ENCODE peak calls at places on chromosome 21, in five cellular contexts. P, U, T, B and Q are unnamed samples.

GRCh38 chr21:34243562-34243961 is 120.2 kb upstream of the KCNE2 start:
- DNase-seq in T (no peak), P (peak; percentile 40), B (peak; percentile 60), U (peak; percentile 5), Q (peak; percentile 22)

GRCh38 chr21:38984568-38984967 is 178.8 kb downstream of the ETS2 start:
- DNase-seq in U (no peak), P (no peak), B (no peak), T (no peak), Q (no peak)

GRCh38 chr21:39630827-39631226 is 18.1 kb downstream of the B3GALT5 start:
- DNase-seq in B (no peak), U (no peak), P (no peak), T (no peak), Q (no peak)

GRCh38 chr21:38293113-38293512 is 36.3 kb downstream of the KCNJ15 start:
- DNase-seq in U (no peak), P (no peak), B (no peak), T (no peak), Q (no peak)

GRCh38 chr21:39531777-39532333 is 80.1 kb downstream of the SH3BGR start:
- DNase-seq in P (no peak), T (no peak), U (no peak), B (no peak), Q (no peak)

GRCh38 chr21:34913786-34914185 is 135.3 kb downstream of the RUNX1 start:
- DNase-seq in B (no peak), P (no peak), T (no peak), U (no peak), Q (no peak)

GRCh38 chr21:14979264-14979663 is 85.5 kb downstream of the NRIP1 start:
- DNase-seq in P (no peak), B (no peak), T (no peak), U (peak; percentile 28), Q (no peak)

GRCh38 chr21:27572681-27573080 is 605.8 kb upstream of the ADAMTS5 start:
- DNase-seq in T (no peak), P (no peak), U (no peak), B (no peak), Q (no peak)

GRCh38 chr21:36204980-36205379 is 48.4 kb downstream of the DOP1B start:
- DNase-seq in T (no peak), P (no peak), B (no peak), U (no peak), Q (no peak)

DNA sequence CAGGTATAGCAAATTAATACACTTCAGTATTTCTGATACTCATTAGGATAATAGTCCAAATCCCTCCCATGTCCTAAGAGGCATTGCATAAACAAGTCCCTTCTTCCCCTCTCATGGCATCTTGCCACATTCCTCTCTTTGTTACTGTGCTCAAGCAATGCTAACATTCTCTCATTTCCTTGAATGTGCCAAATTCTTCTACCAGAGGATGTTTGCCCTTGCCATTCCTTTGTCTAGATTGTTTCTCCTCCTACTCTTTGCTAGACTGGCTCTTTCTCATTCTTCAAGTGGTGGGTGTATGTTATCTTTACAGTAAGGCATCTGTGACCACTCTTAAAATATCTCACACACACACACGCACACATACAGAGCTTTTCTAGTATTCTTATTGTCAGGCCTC is 621.0 kb upstream of the CXADR start:
- DNase-seq in U (no peak), P (no peak), B (no peak), T (no peak), Q (peak; percentile 27)
- TF ChIP-seq SUZ12 in U (no peak), P (no peak), B (no peak), T (no peak), Q (no peak)

DNA sequence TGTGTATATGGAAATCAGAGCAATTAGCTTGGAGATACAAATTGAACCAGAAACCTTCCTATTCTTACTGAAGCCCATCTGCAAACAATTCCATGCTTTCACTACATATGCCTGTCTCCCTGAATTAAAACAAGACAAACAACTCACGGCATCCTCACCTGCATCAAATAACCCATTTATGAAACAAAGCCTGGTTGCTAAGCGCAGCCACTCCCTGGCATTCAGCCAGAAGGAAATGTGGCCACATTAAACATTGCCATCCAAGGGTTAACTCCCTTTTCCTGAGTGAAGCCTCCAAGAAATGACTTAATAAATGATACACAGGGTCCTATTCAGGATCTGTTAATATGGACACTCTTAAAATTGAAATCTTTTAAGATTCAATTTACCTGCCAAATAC is 55.2 kb downstream of the APP start:
- DNase-seq in P (no peak), B (no peak), U (no peak), T (no peak), Q (no peak)
- TF ChIP-seq SUZ12 in P (no peak), B (no peak), U (no peak), T (no peak), Q (no peak)

DNA sequence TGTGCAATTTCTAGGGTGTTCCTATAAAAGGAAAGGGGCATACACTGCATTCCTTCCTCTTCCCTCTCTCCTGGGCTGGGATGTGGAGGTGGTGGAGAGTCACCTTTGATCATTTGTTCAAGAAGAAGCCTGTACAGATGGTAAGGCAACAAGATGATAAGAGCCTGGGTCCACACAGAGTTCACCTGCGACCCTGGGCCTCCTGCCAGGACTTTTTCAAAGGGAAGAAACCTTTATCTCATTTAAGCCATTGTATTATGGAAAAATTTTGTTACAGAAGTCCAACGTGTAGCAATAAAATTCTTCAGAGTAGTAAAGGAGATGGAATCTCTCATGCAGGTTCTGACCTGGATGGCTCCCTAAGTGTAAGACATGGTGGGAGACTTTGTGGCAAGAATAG is 189.1 kb downstream of the MIS18A start:
- DNase-seq in P (no peak), B (no peak), U (no peak), T (no peak), Q (no peak)
- TF ChIP-seq SUZ12 in P (no peak), B (no peak), U (no peak), T (no peak), Q (no peak)

GRCh38 chr21:43770066-43770655 is 5.9 kb downstream of the CSTB start:
- DNase-seq in U (no peak), P (no peak), B (no peak), T (no peak), Q (no peak)

GRCh38 chr21:43774163-43774562 is 1.9 kb downstream of the CSTB start:
- DNase-seq in B (no peak), T (no peak), P (no peak), U (no peak), Q (no peak)

GRCh38 chr21:43771698-43772367 is 4.3 kb downstream of the CSTB start:
- DNase-seq in U (no peak), P (peak; percentile 54), B (no peak), T (no peak), Q (no peak)

GRCh38 chr21:43771199-43771675 is 4.9 kb downstream of the CSTB start:
- DNase-seq in U (no peak), P (no peak), T (no peak), B (no peak), Q (no peak)

GRCh38 chr21:43772368-43772870 is 3.7 kb downstream of the CSTB start:
- DNase-seq in P (no peak), T (no peak), B (no peak), U (no peak), Q (no peak)
- TF ChIP-seq SUZ12 in P (no peak), T (no peak), B (no peak), U (no peak), Q (no peak)

DNA sequence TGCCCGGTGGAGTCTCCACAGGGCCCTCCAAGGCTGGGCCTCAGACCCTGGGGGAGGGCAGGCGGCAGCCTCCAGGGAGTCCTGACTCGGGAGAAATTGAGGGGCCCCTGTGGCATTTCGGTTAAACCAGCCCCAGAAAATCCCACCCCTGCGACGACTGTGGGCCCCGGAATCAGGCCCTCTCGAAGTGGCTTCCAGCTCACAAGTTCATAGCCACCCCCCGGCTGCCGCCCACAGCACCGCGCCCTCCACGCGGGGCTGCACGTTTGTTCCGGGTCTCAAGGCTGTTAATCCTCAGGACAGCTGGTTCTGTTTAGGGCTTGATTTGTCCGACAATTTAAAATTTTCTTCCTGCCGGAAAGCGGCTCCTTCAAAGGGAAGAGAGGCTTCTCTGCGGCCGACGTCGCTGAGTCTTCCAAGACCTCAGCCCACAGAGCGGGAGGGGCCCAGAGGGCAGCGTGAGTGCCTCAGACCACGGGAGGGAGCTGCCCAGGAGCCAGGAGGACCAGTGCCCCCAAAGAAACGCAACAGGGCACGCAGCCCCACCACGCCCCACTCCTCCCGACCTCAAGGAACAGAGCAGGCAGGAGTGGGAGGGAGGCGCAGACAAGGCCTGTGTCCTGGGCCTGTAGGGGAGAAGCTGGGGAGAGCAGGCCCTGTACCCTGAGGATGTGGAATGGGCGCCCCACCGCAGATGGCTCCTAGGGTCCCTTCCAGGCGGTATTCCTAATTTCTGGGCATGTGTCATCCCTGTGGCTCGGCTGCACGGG is 14.5 kb upstream of the COL6A2 start:
- DNase-seq in P (peak; percentile 6), B (no peak), U (no peak), T (no peak), Q (no peak)
- TF ChIP-seq SUZ12 in P (no peak), B (no peak), U (no peak), T (no peak), Q (no peak)

GRCh38 chr21:44498965-44499560 is 40.9 kb downstream of the KRTAP10-1 start:
- DNase-seq in B (no peak), U (no peak), T (no peak), P (no peak), Q (no peak)
- TF ChIP-seq SUZ12 in B (no peak), U (no peak), T (no peak), P (no peak), Q (no peak)